ENCODE peak calls at places on chromosomes 11 and 22, in four cellular contexts. P, D, F and Y are unnamed samples.

GRCh38 chr22:29040385-29041275 is 21.0 kb downstream of the C22orf31 start:
- DNase-seq in P (peak; percentile 64), D (peak; percentile 11), F (peak; percentile 68), Y (peak; percentile 80)

GRCh38 chr11:20609727-20610707 is 10.6 kb downstream of the SLC6A5 start:
- DNase-seq in P (peak; percentile 10), D (peak; percentile 80), F (peak; percentile 94), Y (peak; percentile 47)

GRCh38 chr11:82229346-82229745 is 504.3 kb downstream of the FAM181B start:
- DNase-seq in P (no peak), D (no peak), F (no peak), Y (no peak)

GRCh38 chr22:50399751-50400331 is 56.7 kb downstream of the PPP6R2 start:
- DNase-seq in P (no peak), D (no peak), F (peak; percentile 53), Y (no peak)

GRCh38 chr11:63489879-63490278 is 1.1 kb downstream of the PLAAT5 start:
- DNase-seq in P (no peak), D (no peak), F (no peak), Y (no peak)

GRCh38 chr11:61919113-61919840 is 1.9 kb upstream of the RAB3IL1 start:
- DNase-seq in P (no peak), D (no peak), F (no peak), Y (peak; percentile 32)

GRCh38 chr11:92954003-92954402 is 15.4 kb upstream of the MTNR1B start:
- DNase-seq in P (no peak), D (no peak), F (no peak), Y (no peak)

GRCh38 chr22:36317658-36318271 is 64.8 kb downstream of the APOL1 start:
- DNase-seq in P (no peak), D (no peak), F (no peak), Y (no peak)

GRCh38 chr11:1326435-1327063 is 17.1 kb upstream of the TOLLIP start:
- DNase-seq in P (no peak), D (no peak), F (no peak), Y (no peak)

GRCh38 chr11:101034076-101034475 is 95.5 kb downstream of the PGR start:
- DNase-seq in P (no peak), D (no peak), F (peak; percentile 17), Y (peak; percentile 86)

GRCh38 chr11:43987384-43988039 is 45.1 kb downstream of the C11orf96 start:
- DNase-seq in P (no peak), D (no peak), F (peak; percentile 35), Y (peak; percentile 100)